ENCODE peak calls at places on chromosomes 3 and 15, in six cellular contexts. One of them, this sample, is unnamed.

GRCh38 chr15:48671381-48672022 is 26.0 kb upstream of the FBN1 start:
- DNase-seq in PC-3: peak; percentile 73
- DNase-seq in astrocyte of the cerebellum: peak; percentile 38
- DNase-seq in CD8-positive, alpha-beta T cell: no peak
- DNase-seq in dorsolateral prefrontal cortex: no peak
- DNase-seq in brain microvascular endothelial cell: peak; percentile 88
- DNase-seq in this sample: no peak

GRCh38 chr15:68232937-68233336 is 3.4 kb upstream of the CLN6 start:
- DNase-seq in CD8-positive, alpha-beta T cell: no peak
- DNase-seq in PC-3: no peak
- DNase-seq in dorsolateral prefrontal cortex: no peak
- DNase-seq in astrocyte of the cerebellum: no peak
- DNase-seq in brain microvascular endothelial cell: no peak
- DNase-seq in this sample: no peak

GRCh38 chr15:74167891-74168331 is 5.6 kb upstream of the ISLR start:
- DNase-seq in astrocyte of the cerebellum: no peak
- DNase-seq in brain microvascular endothelial cell: no peak
- DNase-seq in CD8-positive, alpha-beta T cell: no peak
- DNase-seq in dorsolateral prefrontal cortex: no peak
- DNase-seq in PC-3: no peak
- DNase-seq in this sample: peak; percentile 64

GRCh38 chr3:195803309-195803908 is 8.3 kb downstream of the MUC4 start:
- DNase-seq in dorsolateral prefrontal cortex: no peak
- DNase-seq in CD8-positive, alpha-beta T cell: no peak
- DNase-seq in astrocyte of the cerebellum: no peak
- DNase-seq in PC-3: no peak
- DNase-seq in brain microvascular endothelial cell: no peak
- DNase-seq in this sample: no peak

GRCh38 chr15:101307897-101308603 is 13.0 kb upstream of the SNRPA1 start:
- DNase-seq in astrocyte of the cerebellum: no peak
- DNase-seq in CD8-positive, alpha-beta T cell: no peak
- DNase-seq in dorsolateral prefrontal cortex: peak; percentile 0
- DNase-seq in brain microvascular endothelial cell: no peak
- DNase-seq in PC-3: no peak
- DNase-seq in this sample: no peak

GRCh38 chr15:64634020-64634419 is 141.4 kb downstream of the RBPMS2 start:
- DNase-seq in dorsolateral prefrontal cortex: no peak
- DNase-seq in brain microvascular endothelial cell: peak; percentile 16
- DNase-seq in CD8-positive, alpha-beta T cell: peak; percentile 29
- DNase-seq in PC-3: no peak
- DNase-seq in astrocyte of the cerebellum: peak; percentile 45
- DNase-seq in this sample: peak; percentile 91

GRCh38 chr15:67199881-67200763 is 54.3 kb downstream of the AAGAB start:
- DNase-seq in astrocyte of the cerebellum: no peak
- DNase-seq in CD8-positive, alpha-beta T cell: no peak
- DNase-seq in PC-3: no peak
- DNase-seq in dorsolateral prefrontal cortex: no peak
- DNase-seq in brain microvascular endothelial cell: no peak
- DNase-seq in this sample: no peak

GRCh38 chr3:119555309-119555735 is 4.1 kb downstream of the CD80 start:
- DNase-seq in PC-3: no peak
- DNase-seq in astrocyte of the cerebellum: no peak
- DNase-seq in dorsolateral prefrontal cortex: no peak
- DNase-seq in brain microvascular endothelial cell: no peak
- DNase-seq in CD8-positive, alpha-beta T cell: no peak
- DNase-seq in this sample: peak; percentile 50

GRCh38 chr15:101013769-101014223 is 94.6 kb downstream of the LRRK1 start:
- DNase-seq in dorsolateral prefrontal cortex: no peak
- DNase-seq in PC-3: no peak
- DNase-seq in CD8-positive, alpha-beta T cell: no peak
- DNase-seq in brain microvascular endothelial cell: no peak
- DNase-seq in astrocyte of the cerebellum: no peak
- DNase-seq in this sample: no peak

DNA sequence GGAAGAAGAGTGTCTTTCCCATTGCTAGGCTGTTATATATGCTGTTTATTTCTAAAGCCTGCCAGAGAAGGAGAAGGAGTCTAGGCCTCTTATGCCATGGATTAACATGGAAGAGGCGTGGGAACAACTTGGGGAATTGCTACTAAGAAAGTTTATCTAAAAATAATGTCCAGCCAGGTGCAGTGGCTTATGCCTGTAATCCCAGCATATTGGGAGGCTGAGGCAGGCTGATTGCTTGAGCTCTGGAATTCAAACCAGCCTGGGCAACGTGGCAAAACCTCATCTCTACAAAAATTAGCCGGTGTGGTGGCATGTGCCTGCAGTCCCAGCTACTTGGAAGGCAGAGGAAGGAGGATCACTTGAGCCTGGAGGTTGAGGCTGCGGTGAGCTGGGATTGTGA is 51.7 kb upstream of the ARPP19 start:
- DNase-seq in dorsolateral prefrontal cortex: no peak
- DNase-seq in PC-3: no peak
- DNase-seq in astrocyte of the cerebellum: no peak
- DNase-seq in CD8-positive, alpha-beta T cell: no peak
- DNase-seq in brain microvascular endothelial cell: no peak
- DNase-seq in this sample: no peak
- H3K4me3 ChIP-seq in dorsolateral prefrontal cortex: no peak overlapping the region
- H3K4me3 ChIP-seq in PC-3: no peak overlapping the region
- H3K4me3 ChIP-seq in astrocyte of the cerebellum: no peak overlapping the region
- H3K4me3 ChIP-seq in CD8-positive, alpha-beta T cell: no peak overlapping the region
- H3K4me3 ChIP-seq in brain microvascular endothelial cell: no peak overlapping the region
- H3K4me3 ChIP-seq in this sample: no peak overlapping the region

DNA sequence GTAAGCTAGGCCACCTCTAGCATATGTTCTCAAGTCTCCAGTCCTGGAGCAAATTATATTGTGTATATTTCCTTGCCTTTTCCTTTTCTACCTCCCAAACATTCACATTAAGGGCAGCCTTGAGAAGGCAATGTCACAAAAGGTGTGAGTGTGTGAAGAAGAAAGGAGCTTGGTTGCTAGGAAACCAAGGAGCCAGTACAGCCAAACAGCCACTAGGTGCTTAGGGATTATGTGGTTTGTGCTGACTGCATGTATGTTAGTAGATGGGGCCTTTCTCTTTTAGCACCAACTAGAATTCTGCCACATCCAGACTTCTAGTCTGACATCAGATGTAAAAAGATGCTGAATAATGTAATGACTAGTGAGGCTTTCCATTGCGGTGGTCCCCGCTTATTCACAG is 118.8 kb upstream of the DAZL start:
- DNase-seq in astrocyte of the cerebellum: no peak
- DNase-seq in CD8-positive, alpha-beta T cell: no peak
- DNase-seq in PC-3: peak; percentile 62
- DNase-seq in dorsolateral prefrontal cortex: no peak
- DNase-seq in brain microvascular endothelial cell: peak; percentile 62
- DNase-seq in this sample: peak; percentile 25
- TF ChIP-seq CTCF in astrocyte of the cerebellum: peak; percentile 29
- TF ChIP-seq CTCF in CD8-positive, alpha-beta T cell: no peak
- TF ChIP-seq CTCF in PC-3: peak; percentile 38
- TF ChIP-seq CTCF in dorsolateral prefrontal cortex: no peak
- TF ChIP-seq CTCF in brain microvascular endothelial cell: peak; percentile 60
- TF ChIP-seq CTCF in this sample: peak; percentile 11

DNA sequence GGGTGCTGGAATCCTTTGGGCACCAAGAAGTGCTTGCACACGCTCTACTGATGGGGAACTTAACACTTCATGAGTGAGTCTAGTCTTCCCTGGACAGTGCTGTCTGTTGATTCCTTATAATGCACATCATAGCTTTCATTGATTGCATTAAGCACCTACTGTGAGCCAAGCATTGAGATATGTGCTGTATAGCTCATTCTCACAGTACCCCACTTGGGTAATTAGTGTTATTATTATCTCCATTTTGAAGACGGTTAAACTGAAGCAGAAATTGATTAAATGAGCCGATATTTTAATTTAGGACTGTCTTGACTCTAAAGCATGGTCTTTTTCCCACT is 507 bp upstream of the PDHB start:
- DNase-seq in CD8-positive, alpha-beta T cell: no peak
- DNase-seq in PC-3: no peak
- DNase-seq in dorsolateral prefrontal cortex: no peak
- DNase-seq in astrocyte of the cerebellum: no peak
- DNase-seq in brain microvascular endothelial cell: no peak
- DNase-seq in this sample: no peak
- H3K4me3 ChIP-seq in CD8-positive, alpha-beta T cell: peak overlapping the region; percentile 25
- H3K4me3 ChIP-seq in PC-3: peak overlapping the region; percentile 39
- H3K4me3 ChIP-seq in dorsolateral prefrontal cortex: peak overlapping the region; percentile 86
- H3K4me3 ChIP-seq in astrocyte of the cerebellum: peak overlapping the region; percentile 88
- H3K4me3 ChIP-seq in brain microvascular endothelial cell: peak overlapping the region; percentile 90
- H3K4me3 ChIP-seq in this sample: peak overlapping the region; percentile 31

GRCh38 chr3:71176366-71176765 is 407.2 kb downstream of the FOXP1 start:
- DNase-seq in astrocyte of the cerebellum: no peak
- DNase-seq in CD8-positive, alpha-beta T cell: no peak
- DNase-seq in brain microvascular endothelial cell: no peak
- DNase-seq in PC-3: no peak
- DNase-seq in dorsolateral prefrontal cortex: no peak
- DNase-seq in this sample: no peak
- TF ChIP-seq CTCF in astrocyte of the cerebellum: no peak
- TF ChIP-seq CTCF in CD8-positive, alpha-beta T cell: no peak
- TF ChIP-seq CTCF in brain microvascular endothelial cell: peak; percentile 28
- TF ChIP-seq CTCF in PC-3: no peak
- TF ChIP-seq CTCF in dorsolateral prefrontal cortex: no peak
- TF ChIP-seq CTCF in this sample: no peak

GRCh38 chr3:43995929-43996378 is 245.7 kb upstream of the TOPAZ1 start:
- DNase-seq in PC-3: no peak
- DNase-seq in dorsolateral prefrontal cortex: no peak
- DNase-seq in astrocyte of the cerebellum: no peak
- DNase-seq in brain microvascular endothelial cell: no peak
- DNase-seq in CD8-positive, alpha-beta T cell: no peak
- DNase-seq in this sample: peak; percentile 35
- H3K4me3 ChIP-seq in PC-3: no peak overlapping the region
- H3K4me3 ChIP-seq in dorsolateral prefrontal cortex: peak overlapping the region; percentile 70
- H3K4me3 ChIP-seq in astrocyte of the cerebellum: peak overlapping the region; percentile 31
- H3K4me3 ChIP-seq in brain microvascular endothelial cell: peak overlapping the region; percentile 67
- H3K4me3 ChIP-seq in CD8-positive, alpha-beta T cell: peak overlapping the region; percentile 52
- H3K4me3 ChIP-seq in this sample: peak overlapping the region; percentile 69

GRCh38 chr3:107753494-107753893 is 230.7 kb downstream of the BBX start:
- DNase-seq in astrocyte of the cerebellum: peak; percentile 19
- DNase-seq in dorsolateral prefrontal cortex: no peak
- DNase-seq in PC-3: peak; percentile 63
- DNase-seq in brain microvascular endothelial cell: peak; percentile 51
- DNase-seq in CD8-positive, alpha-beta T cell: no peak
- DNase-seq in this sample: peak; percentile 23
- TF ChIP-seq CTCF in astrocyte of the cerebellum: peak; percentile 71
- TF ChIP-seq CTCF in dorsolateral prefrontal cortex: peak; percentile 77
- TF ChIP-seq CTCF in PC-3: peak; percentile 82
- TF ChIP-seq CTCF in brain microvascular endothelial cell: peak; percentile 78
- TF ChIP-seq CTCF in CD8-positive, alpha-beta T cell: no peak
- TF ChIP-seq CTCF in this sample: peak; percentile 29

GRCh38 chr15:37095993-37096877 is 4.1 kb downstream of the MEIS2 start:
- DNase-seq in CD8-positive, alpha-beta T cell: no peak
- DNase-seq in dorsolateral prefrontal cortex: no peak
- DNase-seq in astrocyte of the cerebellum: no peak
- DNase-seq in brain microvascular endothelial cell: no peak
- DNase-seq in PC-3: no peak
- DNase-seq in this sample: no peak
- H3K4me3 ChIP-seq in CD8-positive, alpha-beta T cell: no peak overlapping the region
- H3K4me3 ChIP-seq in dorsolateral prefrontal cortex: peak overlapping the region; percentile 75
- H3K4me3 ChIP-seq in astrocyte of the cerebellum: peak overlapping the region; percentile 88
- H3K4me3 ChIP-seq in brain microvascular endothelial cell: peak overlapping the region; percentile 94
- H3K4me3 ChIP-seq in PC-3: peak overlapping the region; percentile 93
- H3K4me3 ChIP-seq in this sample: peak overlapping the region; percentile 61

DNA sequence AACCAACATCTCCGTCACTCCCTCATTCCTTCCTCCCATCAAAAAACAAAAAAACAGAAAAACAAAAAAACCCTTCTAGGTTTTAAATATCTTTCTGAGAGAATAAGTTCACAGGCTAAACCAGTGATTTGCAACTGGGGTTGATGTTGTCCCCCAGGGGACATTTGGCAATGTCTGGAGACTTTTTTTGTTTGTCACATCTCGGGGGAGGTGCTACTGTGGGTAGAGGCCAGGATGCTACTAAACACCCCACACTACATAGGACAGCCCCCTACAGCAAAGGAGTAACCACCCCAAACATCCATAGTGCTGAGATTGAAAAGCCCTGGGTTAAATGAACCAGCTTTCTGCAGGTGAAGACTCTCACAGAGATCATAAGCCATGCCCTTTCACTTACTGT is 17.0 kb upstream of the PROK2 start:
- DNase-seq in astrocyte of the cerebellum: no peak
- DNase-seq in PC-3: no peak
- DNase-seq in CD8-positive, alpha-beta T cell: no peak
- DNase-seq in brain microvascular endothelial cell: no peak
- DNase-seq in dorsolateral prefrontal cortex: no peak
- DNase-seq in this sample: no peak
- TF ChIP-seq CTCF in astrocyte of the cerebellum: no peak
- TF ChIP-seq CTCF in PC-3: no peak
- TF ChIP-seq CTCF in CD8-positive, alpha-beta T cell: no peak
- TF ChIP-seq CTCF in brain microvascular endothelial cell: no peak
- TF ChIP-seq CTCF in dorsolateral prefrontal cortex: no peak
- TF ChIP-seq CTCF in this sample: no peak